ENCODE peak calls at places on chromosomes 6 and 20, in four cellular contexts. F, L, O and S are unnamed samples.

GRCh38 chr20:40955326-40955725 is 73.3 kb upstream of the TOP1 start:
- DNase-seq in O (no peak), F (no peak), L (no peak), S (no peak)

GRCh38 chr6:136415351-136416005 is 125.8 kb upstream of the BCLAF1 start:
- DNase-seq in F (no peak), O (no peak), L (no peak), S (no peak)

GRCh38 chr20:53914861-53915458 is 155.4 kb downstream of the BCAS1 start:
- DNase-seq in O (no peak), F (peak), L (no peak), S (no peak)

GRCh38 chr20:17731233-17731632 is 31.5 kb downstream of the BANF2 start:
- DNase-seq in O (no peak), L (no peak), F (no peak), S (no peak)

GRCh38 chr20:40319056-40319455 is 370.0 kb downstream of the MAFB start:
- DNase-seq in L (no peak), O (no peak), F (no peak), S (no peak)

GRCh38 chr20:64093013-64093503 is 8.9 kb upstream of the LKAAEAR1 start:
- DNase-seq in O (no peak), F (no peak), L (peak), S (no peak)

GRCh38 chr6:55405474-55406220 is 78.4 kb downstream of the GFRAL start:
- DNase-seq in F (no peak), L (no peak), O (no peak), S (no peak)

GRCh38 chr20:23029324-23029723 is 5.8 kb upstream of the SSTR4 start:
- DNase-seq in F (no peak), L (no peak), O (no peak), S (no peak)

GRCh38 chr6:136991614-136992013 is 53.2 kb downstream of the IL20RA start:
- DNase-seq in O (no peak), F (no peak), L (no peak), S (no peak)

GRCh38 chr6:33983109-33983475 is 162.8 kb downstream of the GRM4 start:
- DNase-seq in O (peak), F (no peak), L (peak), S (no peak)

GRCh38 chr20:52379723-52380336 is 188.3 kb upstream of the ZFP64 start:
- DNase-seq in L (peak), F (peak), O (peak), S (peak)

GRCh38 chr6:104625536-104625935 is 234.2 kb downstream of the HACE1 start:
- DNase-seq in O (no peak), F (peak), L (no peak), S (peak)

GRCh38 chr6:130694617-130695016 is 132.6 kb upstream of the SMLR1 start:
- DNase-seq in L (no peak), F (no peak), O (no peak), S (peak)

GRCh38 chr6:75472885-75473284 is 20.7 kb downstream of the FILIP1 start:
- DNase-seq in O (no peak), L (no peak), F (no peak), S (no peak)

DNA sequence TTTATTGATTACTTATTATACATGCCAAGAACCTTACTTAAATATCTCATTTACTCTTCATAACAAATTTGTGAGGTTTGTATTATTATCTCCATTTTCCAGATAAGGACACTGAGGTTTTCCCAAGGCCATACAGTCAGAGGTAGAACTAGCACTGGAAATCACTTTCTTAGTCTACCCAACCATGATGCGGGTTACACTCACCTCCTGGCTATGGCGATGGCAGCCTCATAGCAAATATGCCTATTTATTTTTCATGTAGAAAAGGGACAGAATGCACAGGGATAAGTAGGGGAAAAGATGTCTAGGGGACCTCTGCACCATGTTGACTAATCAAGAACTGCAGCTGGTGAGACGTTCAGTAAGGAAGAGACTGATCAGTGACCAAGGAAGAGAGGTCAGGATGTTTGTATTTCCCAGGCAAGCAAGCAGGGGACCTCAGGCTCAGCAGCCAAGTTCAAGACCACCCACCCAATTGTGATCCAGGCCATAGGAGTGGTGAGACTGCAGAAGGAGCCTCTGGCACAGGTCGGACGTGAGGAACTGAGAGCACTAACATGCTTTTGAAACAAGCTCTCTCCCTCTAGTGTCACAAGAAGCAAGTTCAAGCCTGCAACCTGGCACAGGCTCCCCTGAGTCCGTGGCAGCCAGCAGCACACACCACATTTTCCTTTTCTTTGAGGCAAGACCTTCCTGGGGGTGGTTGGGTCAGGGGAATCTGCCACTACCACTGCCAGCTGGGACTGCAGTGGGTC is 97.8 kb downstream of the GMPR start:
- DNase-seq in O (no peak), F (no peak), L (no peak), S (no peak)
- TF ChIP-seq CTCF in O (no peak), F (no peak), L (no peak), S (peak)

GRCh38 chr6:43061861-43062260 is 2.4 kb downstream of the KLC4 start:
- DNase-seq in L (no peak), F (peak), O (no peak), S (no peak)

GRCh38 chr6:43062818-43063217 is 3.4 kb downstream of the KLC4 start:
- DNase-seq in O (no peak), F (no peak), L (no peak), S (no peak)

GRCh38 chr6:43059168-43060033 is at the start of the genes KLC4 and MRPL2:
- DNase-seq in O (peak), L (peak), F (peak), S (peak)

GRCh38 chr6:43060034-43060754 is 763 bp downstream of the KLC4 start:
- DNase-seq in F (no peak), L (peak), O (peak), S (peak)

GRCh38 chr6:43060755-43061633 is 1.6 kb downstream of the KLC4 start:
- DNase-seq in L (no peak), F (no peak), O (no peak), S (no peak)
- H3K4me3 ChIP-seq in L (peak), F (no peak), O (no peak), S (peak)

DNA sequence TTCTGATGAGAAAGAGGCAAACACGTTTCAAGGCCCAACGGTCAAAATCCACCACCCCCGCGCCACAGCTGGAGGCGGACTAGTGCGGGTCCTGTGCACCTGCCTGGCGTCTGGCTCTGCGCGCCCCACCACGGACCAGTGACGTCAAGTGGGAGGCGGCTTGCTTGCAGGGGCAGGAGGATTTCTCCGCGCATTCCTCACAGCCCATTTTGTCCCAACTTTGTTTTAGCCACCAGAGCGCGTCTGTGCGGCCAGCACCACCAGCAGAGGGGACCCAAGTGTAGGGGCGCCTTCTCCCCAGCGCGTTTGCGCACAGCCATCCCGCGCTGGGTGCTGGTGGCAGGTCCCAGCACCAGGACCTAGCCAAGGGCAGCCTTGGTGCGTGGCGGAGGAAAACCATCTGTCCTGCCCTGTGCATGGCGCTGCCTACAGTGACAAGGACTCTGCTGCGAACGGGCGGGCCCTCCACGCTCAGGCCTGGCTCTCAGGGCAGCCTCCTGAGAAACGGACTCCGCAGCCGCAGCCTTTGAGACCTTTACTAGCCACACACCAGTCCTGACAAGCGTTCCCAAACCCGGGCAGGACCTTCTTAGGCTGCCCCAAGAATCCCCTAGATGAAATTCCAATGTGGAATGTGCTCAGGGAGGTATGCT is 194.8 kb upstream of the EXOC2 start:
- DNase-seq in L (no peak), O (no peak), F (no peak), S (no peak)
- TF ChIP-seq CTCF in L (no peak), O (no peak), F (no peak), S (no peak)

GRCh38 chr6:35719830-35720733 is 16.8 kb upstream of the ARMC12 start:
- DNase-seq in F (peak), O (no peak), L (no peak), S (no peak)
- H3K4me3 ChIP-seq in F (no peak), O (no peak), L (no peak), S (no peak)

GRCh38 chr6:217048-217659 is 75.1 kb upstream of the DUSP22 start:
- DNase-seq in F (no peak), L (peak), O (peak), S (no peak)
- TF ChIP-seq CTCF in F (peak), L (peak), O (peak), S (peak)

GRCh38 chr6:10531513-10531912 is 10.4 kb downstream of the GCNT2 start:
- DNase-seq in O (no peak), L (no peak), F (no peak), S (no peak)

GRCh38 chr6:10526156-10526555 is 5.0 kb downstream of the GCNT2 start:
- DNase-seq in L (no peak), O (no peak), F (peak), S (no peak)

GRCh38 chr6:10531942-10532341 is 10.8 kb downstream of the GCNT2 start:
- DNase-seq in O (no peak), L (no peak), F (no peak), S (no peak)

GRCh38 chr6:10529231-10529801 is 8.2 kb downstream of the GCNT2 start:
- DNase-seq in O (peak), L (peak), F (peak), S (no peak)

DNA sequence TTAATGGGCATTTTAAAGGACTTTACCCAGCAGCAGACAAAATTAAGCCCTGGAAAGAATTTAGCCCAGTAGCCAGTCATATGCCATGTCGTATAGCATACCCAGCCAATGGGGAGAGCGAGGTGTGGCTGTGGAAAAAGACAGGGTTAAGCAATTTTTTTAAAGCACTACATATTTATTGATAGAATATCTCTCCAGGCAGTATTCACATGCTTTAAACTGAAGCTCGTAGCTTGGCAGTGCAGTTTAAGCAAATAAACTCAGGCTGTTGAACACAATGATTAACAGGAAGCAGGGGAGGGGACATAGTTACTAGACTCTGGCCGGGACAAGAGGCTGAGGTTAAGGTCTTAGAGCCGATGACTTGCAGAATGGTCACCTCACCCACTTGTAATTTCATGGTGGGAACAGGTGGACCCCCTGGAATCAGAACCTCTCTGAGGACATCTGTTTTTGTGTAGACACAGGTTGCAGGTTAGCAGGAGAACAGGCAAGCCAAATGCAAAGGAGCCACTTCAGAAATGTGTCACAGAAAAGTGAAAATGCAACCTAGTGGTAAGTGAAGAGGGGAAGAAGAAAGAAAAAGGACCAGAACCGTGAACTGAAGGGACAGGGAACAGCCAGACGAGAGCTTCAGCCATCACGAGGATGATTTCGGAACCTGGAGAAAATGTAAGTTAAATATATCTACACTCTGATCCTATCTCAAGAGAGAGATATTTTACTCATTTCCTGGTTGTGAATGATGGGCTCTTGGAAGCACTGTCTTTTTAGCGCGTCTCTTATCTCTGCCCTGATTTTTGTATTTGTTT is 7.2 kb downstream of the GCNT2 start:
- DNase-seq in O (peak), F (peak), L (peak), S (peak)
- H3K4me3 ChIP-seq in O (peak), F (peak), L (peak), S (no peak)

DNA sequence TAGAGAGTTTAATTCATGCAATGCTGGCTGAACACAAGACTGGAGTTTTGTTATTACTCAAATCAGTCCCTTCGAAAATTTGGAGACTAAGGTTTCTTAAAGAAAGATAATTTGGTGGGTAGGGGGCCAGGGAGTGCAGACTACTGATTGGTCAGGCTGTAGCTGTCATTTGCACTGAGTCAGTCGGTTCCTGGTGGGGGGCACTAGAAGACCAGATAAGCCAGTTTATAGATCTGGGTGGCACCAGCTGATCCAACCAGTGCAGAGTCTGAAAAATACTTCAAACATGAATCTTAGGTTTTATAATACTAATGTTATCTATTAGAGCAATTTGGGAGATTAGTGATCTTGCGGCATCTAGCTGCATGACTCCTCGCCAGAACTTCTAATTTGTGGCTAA is 530.7 kb downstream of the NKAIN2 start:
- DNase-seq in F (no peak), L (no peak), O (no peak), S (no peak)
- TF ChIP-seq CTCF in F (no peak), L (no peak), O (no peak), S (no peak)